ENCODE peak calls at places on chromosomes 3 and 15, in eight cellular contexts. T is cardiac muscle cell, Q is heart right ventricle, W is heart left ventricle, D is body of pancreas, B is GM23338, V is lung, R is GM23248. O is an unnamed sample. For H3K4me1, the result is how much of the 10 kb centered on the place peaks cover.

GRCh38 chr3:53232641-53233377 is 23.0 kb downstream of the TKT start:
- DNase-seq in Q (no peak), W (peak), T (no peak), D (no peak), V (no peak), B (no peak), R (no peak), O (no peak)

GRCh38 chr15:38564557-38565286 is at the start of gene RASGRP1:
- DNase-seq in W (peak), Q (peak), R (peak), B (peak), T (peak), D (peak), V (peak), O (peak)

GRCh38 chr15:52139599-52140462 is 27.3 kb upstream of the BCL2L10 start:
- DNase-seq in W (peak), D (peak), Q (peak), R (peak), T (peak), V (peak), B (peak), O (peak)

GRCh38 chr3:152176241-152176640 is 92.5 kb upstream of the MBNL1 start:
- DNase-seq in W (no peak), Q (no peak), D (no peak), V (no peak), T (no peak), R (peak), B (no peak), O (no peak)

GRCh38 chr3:120780977-120781376 is 38.4 kb downstream of the GTF2E1 start:
- DNase-seq in Q (no peak), R (peak), D (peak), B (no peak), W (no peak), T (no peak), V (no peak), O (no peak)

GRCh38 chr3:30453364-30454039 is 152.9 kb upstream of the TGFBR2 start:
- DNase-seq in W (peak), T (no peak), R (no peak), D (peak), V (no peak), B (no peak), Q (peak), O (peak)

GRCh38 chr3:105354429-105354828 is 12.3 kb upstream of the ALCAM start:
- DNase-seq in Q (no peak), D (no peak), T (peak), V (no peak), R (peak), W (no peak), B (peak), O (no peak)

GRCh38 chr3:99741588-99741987 is 76.1 kb upstream of the CMSS1 start:
- DNase-seq in T (no peak), D (no peak), Q (no peak), V (no peak), B (no peak), R (no peak), W (no peak), O (no peak)

GRCh38 chr3:14598143-14598569 is 53.4 kb upstream of the CCDC174 start:
- DNase-seq in B (peak), D (no peak), W (no peak), V (no peak), R (peak), Q (no peak), T (peak), O (peak)

GRCh38 chr3:98573231-98573728 is 20.1 kb downstream of the CPOX start:
- DNase-seq in D (no peak), R (peak), B (peak), V (no peak), Q (no peak), T (no peak), W (no peak), O (no peak)

GRCh38 chr15:75355369-75355768 is 8.5 kb downstream of the NEIL1 start:
- DNase-seq in Q (no peak), D (no peak), W (no peak), B (no peak), R (no peak), V (no peak), T (no peak), O (no peak)

GRCh38 chr3:107938128-107938527 is 152.7 kb downstream of the CD47 start:
- DNase-seq in V (no peak), D (peak), B (peak), R (peak), T (peak), Q (no peak), W (no peak), O (peak)

GRCh38 chr15:23877502-23878412 is 190.7 kb upstream of the NDN start:
- DNase-seq in D (peak), B (peak), V (peak), R (peak), Q (peak), W (peak), T (peak), O (peak)

GRCh38 chr15:27241942-27242341 is 271.0 kb downstream of the GABRG3 start:
- DNase-seq in B (no peak), V (no peak), T (no peak), W (no peak), Q (no peak), R (peak), D (no peak), O (no peak)

GRCh38 chr15:68042156-68042854 is 11.8 kb upstream of the PIAS1 start:
- DNase-seq in W (no peak), D (no peak), V (no peak), T (no peak), B (no peak), R (no peak), Q (no peak), O (no peak)

GRCh38 chr3:142888484-142889262 is at the start of gene PCOLCE2:
- DNase-seq in Q (no peak), R (peak), D (peak), W (peak), V (no peak), T (peak), B (peak), O (peak)

GRCh38 chr3:167656821-167657220 is 3.1 kb upstream of the WDR49 start:
- DNase-seq in T (no peak), R (no peak), B (no peak), V (no peak), D (no peak), W (no peak), Q (no peak), O (no peak)

GRCh38 chr3:152638707-152639450 is 196.1 kb upstream of the P2RY1 start:
- DNase-seq in B (no peak), T (no peak), Q (peak), R (peak), V (no peak), D (peak), W (no peak), O (no peak)

GRCh38 chr3:46087871-46088270 is 60.6 kb upstream of the XCR1 start:
- DNase-seq in V (no peak), W (no peak), B (peak), D (no peak), Q (no peak), T (no peak), R (peak), O (no peak)

GRCh38 chr15:77002954-77003912 is 8.3 kb downstream of the PSTPIP1 start:
- DNase-seq in V (peak), Q (peak), W (peak), R (no peak), D (peak), B (no peak), T (no peak), O (peak)

GRCh38 chr3:143170676-143171075 is 51.1 kb downstream of the CHST2 start:
- DNase-seq in B (no peak), Q (no peak), T (no peak), W (no peak), R (peak), D (no peak), V (no peak), O (no peak)

GRCh38 chr3:46867550-46867898 is 4.3 kb upstream of the MYL3 start:
- DNase-seq in D (peak), T (no peak), B (peak), Q (peak), W (peak), R (peak), V (peak), O (no peak)

GRCh38 chr3:87793322-87793877 is 265.4 kb downstream of the CGGBP1 start:
- DNase-seq in Q (no peak), T (no peak), B (no peak), W (no peak), R (no peak), D (no peak), V (no peak), O (no peak)

GRCh38 chr3:35296533-35296932 is 342.8 kb upstream of the ARPP21 start:
- DNase-seq in D (no peak), V (no peak), W (no peak), R (no peak), T (no peak), Q (no peak), B (no peak), O (no peak)

GRCh38 chr15:90906181-90906849 is 3.2 kb downstream of the MAN2A2 start:
- DNase-seq in T (no peak), R (no peak), V (no peak), W (no peak), D (peak), B (no peak), Q (no peak), O (no peak)

GRCh38 chr15:50228866-50229265 is 36.7 kb downstream of the HDC start:
- DNase-seq in B (no peak), V (no peak), R (no peak), D (no peak), W (no peak), T (no peak), Q (no peak), O (no peak)

GRCh38 chr15:75199347-75199976 is 2.2 kb upstream of the C15orf39 start:
- DNase-seq in V (no peak), D (no peak), R (no peak), T (no peak), W (no peak), Q (no peak), B (no peak), O (no peak)

GRCh38 chr3:125128861-125129501 is 73.2 kb upstream of the HEG1 start:
- DNase-seq in R (peak), Q (no peak), V (peak), W (no peak), B (no peak), D (peak), T (no peak), O (no peak)

GRCh38 chr3:64340636-64341240 is 115.5 kb upstream of the PRICKLE2 start:
- DNase-seq in R (peak), W (no peak), T (no peak), V (no peak), D (no peak), B (no peak), Q (no peak), O (no peak)

GRCh38 chr3:27521179-27521871 is 37.1 kb upstream of the SLC4A7 start:
- DNase-seq in D (peak), W (peak), T (no peak), R (peak), Q (peak), B (no peak), V (peak), O (peak)

GRCh38 chr3:138187296-138188012 is at the start of gene ARMC8:
- DNase-seq in D (peak), R (peak), B (peak), Q (no peak), V (peak), W (peak), T (peak), O (peak)

GRCh38 chr3:72163809-72164634 is 379.1 kb upstream of the PROK2 start:
- DNase-seq in W (no peak), R (no peak), B (no peak), T (no peak), D (no peak), V (no peak), Q (no peak), O (no peak)

GRCh38 chr15:73936181-73936580 is 9.9 kb downstream of the LOXL1 start:
- DNase-seq in T (no peak), W (peak), D (peak), V (no peak), R (no peak), B (peak), Q (no peak), O (no peak)
- H3K4me1 ChIP-seq in T (half or more), W (half or more), D (under half), V (under half), R (half or more), B (under half), Q (under half), O (under half)

DNA sequence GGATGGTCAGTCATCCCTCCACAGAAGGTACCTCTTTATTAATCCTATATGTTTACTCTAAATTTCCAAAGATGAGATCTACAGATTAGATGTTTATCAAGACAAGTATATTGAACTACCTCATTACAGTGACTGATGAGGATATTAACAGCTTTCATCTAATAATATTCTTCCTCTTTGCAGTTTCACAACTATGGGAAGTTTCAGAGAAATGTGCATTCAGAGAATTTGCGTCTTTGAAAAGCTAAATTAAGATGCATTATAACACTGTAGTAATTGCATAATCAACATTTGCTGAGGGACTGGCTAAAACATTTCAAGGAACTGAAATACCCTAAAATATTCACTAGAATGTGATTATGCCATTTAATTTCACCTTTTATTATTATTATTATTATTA is 46.7 kb downstream of the MCF2L2 start:
- DNase-seq in W (no peak), Q (no peak), T (no peak), R (no peak), V (no peak), D (no peak), B (no peak), O (no peak)
- H3K4me3 ChIP-seq in W (no peak), Q (no peak), T (no peak), R (no peak), V (no peak), D (no peak), B (no peak), O (no peak)

GRCh38 chr3:60555704-60556340 is 695.4 kb downstream of the FHIT start:
- DNase-seq in T (no peak), V (no peak), D (no peak), W (no peak), R (peak), Q (no peak), B (peak), O (no peak)
- H3K4me1 ChIP-seq in T (under half), V (under half), D (under half), W (under half), R (under half), Q (under half), B (under half), O (under half)

GRCh38 chr3:43270078-43270477 is 16.3 kb upstream of the SNRK start:
- DNase-seq in B (no peak), V (no peak), Q (no peak), W (no peak), T (no peak), R (no peak), D (no peak), O (no peak)

GRCh38 chr3:43266995-43267394 is 19.3 kb upstream of the SNRK start:
- DNase-seq in W (no peak), D (no peak), B (no peak), V (no peak), R (no peak), Q (no peak), T (no peak), O (no peak)

GRCh38 chr3:43273429-43273828 is 12.9 kb upstream of the SNRK start:
- DNase-seq in V (no peak), R (no peak), T (no peak), D (no peak), Q (no peak), B (no peak), W (no peak), O (no peak)

DNA sequence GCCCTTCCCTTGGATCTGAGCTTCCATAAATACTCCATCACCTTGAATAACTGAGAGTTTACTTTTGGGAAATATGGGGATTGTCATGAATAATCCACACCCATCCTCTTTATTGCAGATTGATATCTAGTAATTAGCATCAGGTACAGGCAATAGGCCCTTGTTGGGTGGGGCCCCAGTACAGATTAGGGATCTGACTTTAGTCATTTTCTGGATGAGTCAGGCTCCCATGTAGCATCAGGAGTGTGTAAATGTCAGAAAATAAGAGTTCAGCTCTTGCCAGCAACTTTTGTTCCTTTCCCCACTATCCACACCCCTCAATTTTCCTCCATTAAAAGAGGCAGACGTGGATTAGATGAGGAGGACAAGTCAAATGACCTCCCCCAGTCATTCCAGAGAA is 17.7 kb upstream of the SNRK start:
- DNase-seq in Q (no peak), W (no peak), T (no peak), V (no peak), B (no peak), R (peak), D (no peak), O (no peak)
- H3K4me3 ChIP-seq in Q (no peak), W (no peak), T (no peak), V (no peak), B (no peak), R (no peak), D (no peak), O (no peak)

DNA sequence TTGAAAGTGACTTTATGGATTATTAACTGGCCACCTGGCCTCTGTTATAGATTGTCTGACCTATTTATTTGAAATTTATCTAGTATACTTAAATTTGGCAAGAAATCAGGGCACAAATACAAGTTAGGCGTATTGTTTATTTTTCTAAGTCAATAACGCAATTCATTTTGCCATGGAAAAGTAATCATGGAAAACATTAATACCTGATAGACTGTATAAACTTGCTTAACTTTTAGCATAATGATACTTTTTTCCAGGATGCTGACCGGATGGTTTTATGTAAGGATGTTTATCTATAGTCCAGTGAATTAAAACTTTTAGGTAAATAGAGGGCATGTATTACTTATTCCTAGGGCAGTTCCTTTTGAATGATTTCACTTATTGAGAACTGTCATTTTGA is 20.2 kb downstream of the FNDC3B start:
- DNase-seq in T (no peak), W (no peak), Q (no peak), V (no peak), R (no peak), B (no peak), D (no peak), O (no peak)
- H3K4me1 ChIP-seq in T (under half), W (half or more), Q (half or more), V (under half), R (half or more), B (under half), D (half or more), O (under half)

GRCh38 chr15:101048191-101049011 is 129.2 kb downstream of the LRRK1 start:
- DNase-seq in W (no peak), V (peak), R (no peak), Q (peak), T (no peak), D (no peak), B (no peak), O (peak)

GRCh38 chr15:101047301-101047781 is 128.2 kb downstream of the LRRK1 start:
- DNase-seq in V (peak), W (no peak), Q (peak), T (no peak), D (no peak), B (peak), R (no peak), O (peak)

GRCh38 chr15:101045835-101046691 is 126.9 kb downstream of the LRRK1 start:
- DNase-seq in D (no peak), V (peak), B (no peak), R (no peak), W (no peak), T (no peak), Q (peak), O (peak)

GRCh38 chr15:101045236-101045646 is 126.1 kb downstream of the LRRK1 start:
- DNase-seq in T (no peak), Q (peak), B (no peak), R (no peak), W (no peak), V (peak), D (no peak), O (peak)

GRCh38 chr15:101046826-101047225 is 127.7 kb downstream of the LRRK1 start:
- DNase-seq in T (no peak), Q (no peak), D (no peak), V (peak), R (no peak), W (no peak), B (no peak), O (peak)
- H3K4me3 ChIP-seq in T (no peak), Q (no peak), D (no peak), V (no peak), R (no peak), W (no peak), B (no peak), O (no peak)

GRCh38 chr3:130826516-130826915 is 67.4 kb upstream of the ATP2C1 start:
- DNase-seq in Q (no peak), D (no peak), R (no peak), W (no peak), B (no peak), T (no peak), V (no peak), O (no peak)
- H3K4me1 ChIP-seq in Q (under half), D (under half), R (under half), W (under half), B (under half), T (under half), V (under half), O (under half)